ENCODE peak calls at places on chromosome 7, in eight cellular contexts. N is sigmoid colon; H is GM10248; I is effector memory CD4-positive, alpha-beta T cell; Z is A172; O is NCI-H1105 treated with DMSO at 0.1 percent for 48 hours; T is cerebellum; C is T-cell. B is an unnamed sample.

GRCh38 chr7:149714910-149715471 is 58.4 kb downstream of the ZNF467 start:
- DNase-seq in I (peak; percentile 51), N (peak; percentile 74), Z (no peak), O (no peak), H (no peak), C (peak; percentile 29), T (no peak), B (no peak)

GRCh38 chr7:47698386-47698785 is 116.5 kb upstream of the TNS3 start:
- DNase-seq in I (no peak), N (no peak), O (no peak), T (no peak), H (no peak), Z (no peak), C (no peak), B (no peak)

GRCh38 chr7:138338361-138338760 is 121.7 kb upstream of the TRIM24 start:
- DNase-seq in I (no peak), Z (no peak), H (no peak), N (peak; percentile 65), O (peak; percentile 94), T (peak; percentile 10), C (no peak), B (no peak)

GRCh38 chr7:52825611-52826010 is 209.8 kb upstream of the POM121L12 start:
- DNase-seq in H (no peak), T (no peak), O (no peak), C (no peak), Z (no peak), N (no peak), I (no peak), B (no peak)

GRCh38 chr7:98922392-98923107 is 44.2 kb downstream of the TRRAP start:
- DNase-seq in T (peak; percentile 83), O (no peak), H (no peak), I (no peak), Z (no peak), N (no peak), C (no peak), B (no peak)

GRCh38 chr7:126535176-126535575 is 717.6 kb downstream of the GRM8 start:
- DNase-seq in C (no peak), O (peak; percentile 65), T (no peak), N (no peak), Z (no peak), I (no peak), H (no peak), B (no peak)

GRCh38 chr7:127598318-127598717 is 4.8 kb downstream of the FSCN3 start:
- DNase-seq in C (no peak), Z (no peak), N (no peak), T (no peak), I (no peak), H (no peak), O (no peak), B (no peak)

GRCh38 chr7:95793658-95794057 is 21.3 kb downstream of the DYNC1I1 start:
- DNase-seq in I (no peak), T (no peak), H (no peak), Z (no peak), O (no peak), C (no peak), N (no peak), B (no peak)

GRCh38 chr7:109844362-109844761 is 1246.6 kb upstream of the LRRN3 start:
- DNase-seq in T (no peak), O (peak; percentile 59), I (no peak), C (no peak), N (no peak), Z (no peak), H (no peak), B (no peak)

GRCh38 chr7:135930565-135931423 is 46.4 kb downstream of the MTPN start:
- DNase-seq in O (no peak), I (no peak), C (no peak), N (no peak), H (no peak), Z (peak; percentile 5), T (no peak), B (peak; percentile 16)

GRCh38 chr7:16695621-16696237 is 49.7 kb downstream of the BZW2 start:
- DNase-seq in H (peak; percentile 11), T (peak; percentile 19), O (peak; percentile 53), C (no peak), Z (peak; percentile 49), I (no peak), N (no peak), B (no peak)

GRCh38 chr7:158759245-158759614 is 54.6 kb upstream of the NCAPG2 start:
- DNase-seq in O (no peak), I (no peak), Z (no peak), C (no peak), H (no peak), N (no peak), T (no peak), B (no peak)

GRCh38 chr7:32611700-32612099 is 116.4 kb downstream of the AVL9 start:
- DNase-seq in O (no peak), Z (no peak), I (no peak), T (no peak), N (no peak), C (no peak), H (no peak), B (no peak)

GRCh38 chr7:32070406-32071360 is at the start of gene PDE1C:
- DNase-seq in I (no peak), H (no peak), N (no peak), O (peak; percentile 29), Z (no peak), T (peak; percentile 41), C (no peak), B (no peak)

GRCh38 chr7:7830122-7830878 is 111.9 kb upstream of the RPA3 start:
- DNase-seq in H (no peak), Z (no peak), T (peak; percentile 9), O (peak; percentile 97), N (no peak), I (no peak), C (no peak), B (no peak)

GRCh38 chr7:55565693-55566092 is 6.6 kb downstream of the VOPP1 start:
- DNase-seq in H (no peak), Z (peak; percentile 28), N (no peak), C (no peak), T (no peak), O (no peak), I (no peak), B (no peak)

GRCh38 chr7:44310221-44310848 is 15.1 kb downstream of the CAMK2B start:
- DNase-seq in I (no peak), Z (no peak), T (no peak), O (no peak), H (peak; percentile 11), C (no peak), N (no peak), B (no peak)

GRCh38 chr7:143171697-143172096 is 11.5 kb upstream of the TAS2R39 start:
- DNase-seq in T (no peak), I (no peak), Z (no peak), C (no peak), N (no peak), H (no peak), O (no peak), B (no peak)

GRCh38 chr7:108002726-108003590 is at the start of gene LAMB1:
- DNase-seq in I (no peak), N (peak; percentile 94), O (peak; percentile 53), Z (peak; percentile 77), H (peak; percentile 19), C (no peak), T (peak; percentile 76), B (no peak)

GRCh38 chr7:155252388-155252957 is 45.2 kb upstream of the INSIG1 start:
- DNase-seq in I (no peak), Z (no peak), H (no peak), T (no peak), O (no peak), C (no peak), N (no peak), B (no peak)

GRCh38 chr7:121328508-121329459 is at the start of gene WNT16:
- DNase-seq in N (no peak), I (no peak), Z (no peak), O (no peak), C (no peak), H (peak; percentile 24), T (no peak), B (no peak)

GRCh38 chr7:114663502-114663901 is 248.9 kb downstream of the FOXP2 start:
- DNase-seq in Z (peak; percentile 21), T (no peak), O (peak; percentile 62), N (no peak), I (no peak), C (no peak), H (no peak), B (peak; percentile 4)

GRCh38 chr7:98733036-98733435 is 116.0 kb downstream of the NPTX2 start:
- DNase-seq in Z (peak; percentile 73), I (no peak), C (no peak), O (peak; percentile 4), N (no peak), T (no peak), H (peak; percentile 70), B (no peak)

GRCh38 chr7:100799037-100799896 is 28.1 kb downstream of the EPHB4 start:
- DNase-seq in T (no peak), Z (peak; percentile 62), N (peak; percentile 85), I (peak; percentile 12), H (peak; percentile 72), C (peak; percentile 38), O (peak; percentile 30), B (peak; percentile 10)

GRCh38 chr7:101589052-101589451 is 40.0 kb downstream of the MYL10 start:
- DNase-seq in N (no peak), H (peak; percentile 11), T (no peak), O (no peak), I (no peak), C (no peak), Z (no peak), B (no peak)

GRCh38 chr7:128811631-128812430 is 18.4 kb upstream of the FLNC start:
- DNase-seq in O (no peak), Z (no peak), I (no peak), H (no peak), N (no peak), C (no peak), T (peak; percentile 39), B (no peak)

GRCh38 chr7:30920584-30921539 is 9.2 kb downstream of the AQP1 start:
- DNase-seq in H (no peak), T (no peak), N (peak; percentile 71), I (no peak), O (no peak), C (no peak), Z (peak; percentile 93), B (no peak)

GRCh38 chr7:77329466-77330168 is 86.5 kb downstream of the GSAP start:
- DNase-seq in H (no peak), I (no peak), Z (no peak), N (no peak), C (no peak), O (no peak), T (no peak), B (no peak)

B was measured in AG09309.